ENCODE peak calls at places on chromosomes 3 and 15, in eight cellular contexts. One of them, this sample, is unnamed. For H3K27me3, the result is how much of the 10 kb centered on the place peaks cover.

GRCh38 chr15:51970981-51971352 is 611 bp downstream of the LEO1 start:
- DNase-seq in testis: no peak
- DNase-seq in breast epithelium: no peak
- DNase-seq in heart left ventricle: no peak
- DNase-seq in cardiac muscle cell: no peak
- DNase-seq in CD4-positive, alpha-beta memory T cell: no peak
- DNase-seq in mesenchymal stem cell: no peak
- DNase-seq in CD4-positive, CD25-positive, alpha-beta regulatory T cell: no peak
- DNase-seq in this sample: no peak

GRCh38 chr3:159266779-159267178 is 464.9 kb downstream of the MFSD1 start:
- DNase-seq in testis: peak
- DNase-seq in breast epithelium: no peak
- DNase-seq in heart left ventricle: no peak
- DNase-seq in cardiac muscle cell: peak
- DNase-seq in CD4-positive, alpha-beta memory T cell: no peak
- DNase-seq in mesenchymal stem cell: no peak
- DNase-seq in CD4-positive, CD25-positive, alpha-beta regulatory T cell: no peak
- DNase-seq in this sample: no peak

GRCh38 chr3:160801386-160802118 is 45.5 kb downstream of the PPM1L start:
- DNase-seq in testis: peak
- DNase-seq in breast epithelium: no peak
- DNase-seq in heart left ventricle: peak
- DNase-seq in cardiac muscle cell: no peak
- DNase-seq in CD4-positive, alpha-beta memory T cell: peak
- DNase-seq in mesenchymal stem cell: peak
- DNase-seq in CD4-positive, CD25-positive, alpha-beta regulatory T cell: no peak
- DNase-seq in this sample: no peak

GRCh38 chr3:154304116-154304786 is 20.0 kb downstream of the DHX36 start:
- DNase-seq in testis: no peak
- DNase-seq in breast epithelium: no peak
- DNase-seq in heart left ventricle: no peak
- DNase-seq in cardiac muscle cell: no peak
- DNase-seq in CD4-positive, alpha-beta memory T cell: no peak
- DNase-seq in mesenchymal stem cell: no peak
- DNase-seq in CD4-positive, CD25-positive, alpha-beta regulatory T cell: no peak
- DNase-seq in this sample: no peak

GRCh38 chr15:58019503-58020376 is 45.8 kb downstream of the ALDH1A2 start:
- DNase-seq in testis: no peak
- DNase-seq in breast epithelium: no peak
- DNase-seq in heart left ventricle: no peak
- DNase-seq in cardiac muscle cell: no peak
- DNase-seq in CD4-positive, alpha-beta memory T cell: no peak
- DNase-seq in mesenchymal stem cell: peak
- DNase-seq in CD4-positive, CD25-positive, alpha-beta regulatory T cell: no peak
- DNase-seq in this sample: no peak

GRCh38 chr15:80436511-80437307 is 32.5 kb downstream of the ARNT2 start:
- DNase-seq in testis: no peak
- DNase-seq in breast epithelium: no peak
- DNase-seq in heart left ventricle: no peak
- DNase-seq in cardiac muscle cell: no peak
- DNase-seq in CD4-positive, alpha-beta memory T cell: no peak
- DNase-seq in mesenchymal stem cell: peak
- DNase-seq in CD4-positive, CD25-positive, alpha-beta regulatory T cell: no peak
- DNase-seq in this sample: no peak

GRCh38 chr15:44038801-44039200 is 156.3 kb downstream of the FRMD5 start:
- DNase-seq in testis: no peak
- DNase-seq in breast epithelium: no peak
- DNase-seq in heart left ventricle: no peak
- DNase-seq in cardiac muscle cell: peak
- DNase-seq in CD4-positive, alpha-beta memory T cell: no peak
- DNase-seq in mesenchymal stem cell: peak
- DNase-seq in CD4-positive, CD25-positive, alpha-beta regulatory T cell: no peak
- DNase-seq in this sample: no peak

GRCh38 chr3:189685854-189686253 is 54.7 kb downstream of the TP63 start:
- DNase-seq in testis: no peak
- DNase-seq in breast epithelium: no peak
- DNase-seq in heart left ventricle: no peak
- DNase-seq in cardiac muscle cell: no peak
- DNase-seq in CD4-positive, alpha-beta memory T cell: no peak
- DNase-seq in mesenchymal stem cell: peak
- DNase-seq in CD4-positive, CD25-positive, alpha-beta regulatory T cell: no peak
- DNase-seq in this sample: no peak

GRCh38 chr3:106242779-106243178 is 374.0 kb upstream of the CBLB start:
- DNase-seq in testis: no peak
- DNase-seq in breast epithelium: no peak
- DNase-seq in heart left ventricle: no peak
- DNase-seq in cardiac muscle cell: no peak
- DNase-seq in CD4-positive, alpha-beta memory T cell: no peak
- DNase-seq in mesenchymal stem cell: no peak
- DNase-seq in CD4-positive, CD25-positive, alpha-beta regulatory T cell: no peak
- DNase-seq in this sample: no peak

GRCh38 chr3:58074997-58075396 is 66.8 kb downstream of the FLNB start:
- DNase-seq in testis: no peak
- DNase-seq in breast epithelium: no peak
- DNase-seq in heart left ventricle: no peak
- DNase-seq in cardiac muscle cell: no peak
- DNase-seq in CD4-positive, alpha-beta memory T cell: peak
- DNase-seq in mesenchymal stem cell: no peak
- DNase-seq in CD4-positive, CD25-positive, alpha-beta regulatory T cell: peak
- DNase-seq in this sample: no peak

GRCh38 chr15:25545017-25545416 is 106.2 kb upstream of the UBE3A start:
- DNase-seq in testis: no peak
- DNase-seq in breast epithelium: no peak
- DNase-seq in heart left ventricle: no peak
- DNase-seq in cardiac muscle cell: no peak
- DNase-seq in CD4-positive, alpha-beta memory T cell: no peak
- DNase-seq in mesenchymal stem cell: no peak
- DNase-seq in CD4-positive, CD25-positive, alpha-beta regulatory T cell: no peak
- DNase-seq in this sample: no peak

GRCh38 chr3:188369526-188369925 is 215.6 kb downstream of the LPP start:
- DNase-seq in testis: no peak
- DNase-seq in breast epithelium: no peak
- DNase-seq in heart left ventricle: no peak
- DNase-seq in cardiac muscle cell: no peak
- DNase-seq in CD4-positive, alpha-beta memory T cell: no peak
- DNase-seq in mesenchymal stem cell: no peak
- DNase-seq in CD4-positive, CD25-positive, alpha-beta regulatory T cell: no peak
- DNase-seq in this sample: no peak

GRCh38 chr15:60485365-60485764 is 6.4 kb upstream of the ICE2 start:
- DNase-seq in testis: no peak
- DNase-seq in breast epithelium: no peak
- DNase-seq in heart left ventricle: no peak
- DNase-seq in cardiac muscle cell: no peak
- DNase-seq in CD4-positive, alpha-beta memory T cell: no peak
- DNase-seq in mesenchymal stem cell: no peak
- DNase-seq in CD4-positive, CD25-positive, alpha-beta regulatory T cell: no peak
- DNase-seq in this sample: no peak

GRCh38 chr3:11136116-11136515 is 18.2 kb upstream of the HRH1 start:
- DNase-seq in testis: no peak
- DNase-seq in breast epithelium: no peak
- DNase-seq in heart left ventricle: no peak
- DNase-seq in cardiac muscle cell: no peak
- DNase-seq in CD4-positive, alpha-beta memory T cell: no peak
- DNase-seq in mesenchymal stem cell: peak
- DNase-seq in CD4-positive, CD25-positive, alpha-beta regulatory T cell: no peak
- DNase-seq in this sample: no peak

GRCh38 chr15:69787791-69788190 is 309.9 kb downstream of the TLE3 start:
- DNase-seq in testis: no peak
- DNase-seq in breast epithelium: no peak
- DNase-seq in heart left ventricle: no peak
- DNase-seq in cardiac muscle cell: no peak
- DNase-seq in CD4-positive, alpha-beta memory T cell: no peak
- DNase-seq in mesenchymal stem cell: no peak
- DNase-seq in CD4-positive, CD25-positive, alpha-beta regulatory T cell: no peak
- DNase-seq in this sample: no peak
- H3K27me3 ChIP-seq in testis: under half
- H3K27me3 ChIP-seq in breast epithelium: under half
- H3K27me3 ChIP-seq in heart left ventricle: under half
- H3K27me3 ChIP-seq in cardiac muscle cell: under half
- H3K27me3 ChIP-seq in CD4-positive, alpha-beta memory T cell: under half
- H3K27me3 ChIP-seq in mesenchymal stem cell: under half
- H3K27me3 ChIP-seq in CD4-positive, CD25-positive, alpha-beta regulatory T cell: under half
- H3K27me3 ChIP-seq in this sample: under half

GRCh38 chr15:77584691-77585090 is 48.0 kb downstream of the LINGO1 start:
- DNase-seq in testis: no peak
- DNase-seq in breast epithelium: no peak
- DNase-seq in heart left ventricle: no peak
- DNase-seq in cardiac muscle cell: no peak
- DNase-seq in CD4-positive, alpha-beta memory T cell: no peak
- DNase-seq in mesenchymal stem cell: no peak
- DNase-seq in CD4-positive, CD25-positive, alpha-beta regulatory T cell: no peak
- DNase-seq in this sample: no peak

GRCh38 chr15:77582763-77583162 is 49.9 kb downstream of the LINGO1 start:
- DNase-seq in testis: no peak
- DNase-seq in breast epithelium: no peak
- DNase-seq in heart left ventricle: no peak
- DNase-seq in cardiac muscle cell: no peak
- DNase-seq in CD4-positive, alpha-beta memory T cell: no peak
- DNase-seq in mesenchymal stem cell: no peak
- DNase-seq in CD4-positive, CD25-positive, alpha-beta regulatory T cell: no peak
- DNase-seq in this sample: no peak

GRCh38 chr15:77581896-77582569 is 50.7 kb downstream of the LINGO1 start:
- DNase-seq in testis: no peak
- DNase-seq in breast epithelium: no peak
- DNase-seq in heart left ventricle: no peak
- DNase-seq in cardiac muscle cell: no peak
- DNase-seq in CD4-positive, alpha-beta memory T cell: no peak
- DNase-seq in mesenchymal stem cell: no peak
- DNase-seq in CD4-positive, CD25-positive, alpha-beta regulatory T cell: no peak
- DNase-seq in this sample: no peak

GRCh38 chr15:77580991-77581682 is 51.6 kb downstream of the LINGO1 start:
- DNase-seq in testis: no peak
- DNase-seq in breast epithelium: no peak
- DNase-seq in heart left ventricle: peak
- DNase-seq in cardiac muscle cell: no peak
- DNase-seq in CD4-positive, alpha-beta memory T cell: no peak
- DNase-seq in mesenchymal stem cell: no peak
- DNase-seq in CD4-positive, CD25-positive, alpha-beta regulatory T cell: no peak
- DNase-seq in this sample: no peak

GRCh38 chr15:77584201-77584600 is 48.5 kb downstream of the LINGO1 start:
- DNase-seq in testis: no peak
- DNase-seq in breast epithelium: no peak
- DNase-seq in heart left ventricle: no peak
- DNase-seq in cardiac muscle cell: peak
- DNase-seq in CD4-positive, alpha-beta memory T cell: no peak
- DNase-seq in mesenchymal stem cell: no peak
- DNase-seq in CD4-positive, CD25-positive, alpha-beta regulatory T cell: no peak
- DNase-seq in this sample: no peak
- H3K27me3 ChIP-seq in testis: under half
- H3K27me3 ChIP-seq in breast epithelium: under half
- H3K27me3 ChIP-seq in heart left ventricle: under half
- H3K27me3 ChIP-seq in cardiac muscle cell: under half
- H3K27me3 ChIP-seq in CD4-positive, alpha-beta memory T cell: under half
- H3K27me3 ChIP-seq in mesenchymal stem cell: half or more
- H3K27me3 ChIP-seq in CD4-positive, CD25-positive, alpha-beta regulatory T cell: under half
- H3K27me3 ChIP-seq in this sample: under half

GRCh38 chr3:54120657-54121403 is 1.5 kb upstream of the CACNA2D3 start:
- DNase-seq in testis: peak
- DNase-seq in breast epithelium: no peak
- DNase-seq in heart left ventricle: no peak
- DNase-seq in cardiac muscle cell: peak
- DNase-seq in CD4-positive, alpha-beta memory T cell: no peak
- DNase-seq in mesenchymal stem cell: no peak
- DNase-seq in CD4-positive, CD25-positive, alpha-beta regulatory T cell: no peak
- DNase-seq in this sample: peak
- H3K27me3 ChIP-seq in testis: under half
- H3K27me3 ChIP-seq in breast epithelium: under half
- H3K27me3 ChIP-seq in heart left ventricle: under half
- H3K27me3 ChIP-seq in cardiac muscle cell: half or more
- H3K27me3 ChIP-seq in CD4-positive, alpha-beta memory T cell: under half
- H3K27me3 ChIP-seq in mesenchymal stem cell: half or more
- H3K27me3 ChIP-seq in CD4-positive, CD25-positive, alpha-beta regulatory T cell: under half
- H3K27me3 ChIP-seq in this sample: under half

DNA sequence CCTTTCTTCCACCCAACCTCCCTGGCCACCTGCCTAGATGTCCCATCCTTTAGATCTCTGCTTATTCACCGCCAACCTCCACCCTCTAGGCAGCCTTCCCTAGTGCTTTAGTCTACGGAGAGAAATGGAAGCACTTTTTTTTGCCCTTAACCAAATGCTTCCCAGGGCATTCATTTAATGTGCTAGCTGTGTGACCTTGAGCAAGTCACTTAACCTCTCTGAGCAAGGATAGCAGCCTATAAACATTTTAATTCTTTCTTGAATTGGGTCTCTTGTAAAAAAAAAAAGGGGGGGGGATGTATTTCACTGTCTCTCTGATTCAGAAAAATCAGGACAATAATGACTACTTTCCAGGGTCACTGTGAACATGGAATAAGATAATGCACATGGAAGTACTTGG is 3.2 kb upstream of the INSYN1 start:
- DNase-seq in testis: no peak
- DNase-seq in breast epithelium: no peak
- DNase-seq in heart left ventricle: no peak
- DNase-seq in cardiac muscle cell: no peak
- DNase-seq in CD4-positive, alpha-beta memory T cell: no peak
- DNase-seq in mesenchymal stem cell: no peak
- DNase-seq in CD4-positive, CD25-positive, alpha-beta regulatory T cell: no peak
- DNase-seq in this sample: no peak
- H3K27me3 ChIP-seq in testis: under half
- H3K27me3 ChIP-seq in breast epithelium: under half
- H3K27me3 ChIP-seq in heart left ventricle: under half
- H3K27me3 ChIP-seq in cardiac muscle cell: under half
- H3K27me3 ChIP-seq in CD4-positive, alpha-beta memory T cell: under half
- H3K27me3 ChIP-seq in mesenchymal stem cell: half or more
- H3K27me3 ChIP-seq in CD4-positive, CD25-positive, alpha-beta regulatory T cell: under half
- H3K27me3 ChIP-seq in this sample: under half

GRCh38 chr3:147358144-147358992 is 48.0 kb downstream of the ZIC4 start:
- DNase-seq in testis: no peak
- DNase-seq in breast epithelium: no peak
- DNase-seq in heart left ventricle: no peak
- DNase-seq in cardiac muscle cell: no peak
- DNase-seq in CD4-positive, alpha-beta memory T cell: no peak
- DNase-seq in mesenchymal stem cell: no peak
- DNase-seq in CD4-positive, CD25-positive, alpha-beta regulatory T cell: no peak
- DNase-seq in this sample: no peak
- H3K27me3 ChIP-seq in testis: under half
- H3K27me3 ChIP-seq in breast epithelium: under half
- H3K27me3 ChIP-seq in heart left ventricle: under half
- H3K27me3 ChIP-seq in cardiac muscle cell: half or more
- H3K27me3 ChIP-seq in CD4-positive, alpha-beta memory T cell: under half
- H3K27me3 ChIP-seq in mesenchymal stem cell: half or more
- H3K27me3 ChIP-seq in CD4-positive, CD25-positive, alpha-beta regulatory T cell: under half
- H3K27me3 ChIP-seq in this sample: under half

DNA sequence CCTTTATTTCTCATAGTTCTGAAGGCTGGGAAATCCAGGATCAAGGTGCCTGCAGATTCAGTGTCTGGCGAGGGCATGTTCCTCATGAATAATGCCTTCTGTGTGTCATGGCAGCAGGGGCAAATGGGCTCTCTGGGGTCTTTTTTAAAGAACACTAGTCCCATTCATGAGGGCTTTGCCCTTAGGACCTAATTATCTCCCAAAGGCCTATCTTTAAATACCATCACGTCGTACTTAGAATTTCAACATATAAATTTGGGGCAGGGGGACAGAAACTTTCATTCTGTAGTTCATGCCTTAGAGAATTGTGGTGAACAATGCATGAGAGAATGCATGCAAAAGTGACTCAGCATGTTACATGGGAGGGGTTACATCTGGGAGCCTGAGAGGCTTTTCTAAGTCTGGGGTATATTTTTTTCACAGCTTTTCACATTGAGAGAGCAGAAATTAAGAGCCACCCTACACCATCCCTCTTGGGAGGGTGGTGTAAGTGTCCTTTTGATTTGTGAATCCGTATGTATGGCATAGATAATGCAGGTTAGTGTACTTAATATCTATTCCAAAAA is 208.5 kb upstream of the ROPN1 start:
- DNase-seq in testis: no peak
- DNase-seq in breast epithelium: no peak
- DNase-seq in heart left ventricle: no peak
- DNase-seq in cardiac muscle cell: no peak
- DNase-seq in CD4-positive, alpha-beta memory T cell: no peak
- DNase-seq in mesenchymal stem cell: no peak
- DNase-seq in CD4-positive, CD25-positive, alpha-beta regulatory T cell: no peak
- DNase-seq in this sample: no peak
- H3K27me3 ChIP-seq in testis: under half
- H3K27me3 ChIP-seq in breast epithelium: under half
- H3K27me3 ChIP-seq in heart left ventricle: under half
- H3K27me3 ChIP-seq in cardiac muscle cell: under half
- H3K27me3 ChIP-seq in CD4-positive, alpha-beta memory T cell: under half
- H3K27me3 ChIP-seq in mesenchymal stem cell: under half
- H3K27me3 ChIP-seq in CD4-positive, CD25-positive, alpha-beta regulatory T cell: under half
- H3K27me3 ChIP-seq in this sample: under half